ENCODE peak calls at places on chromosomes 4 and X, in eight cellular contexts. X is naive thymus-derived CD8-positive, alpha-beta T cell; W is left lung; T is iris pigment epithelial cell; L is activated gamma-delta T cell treated with Interleukin-2 at 50 U/mL for 16 hours; P is pulmonary artery endothelial cell; R is spleen; F is pons. C is an unnamed sample.

GRCh38 chr4:173436149-173436579 is 37.2 kb upstream of the SCRG1 start:
- DNase-seq in X (no peak), W (no peak), T (peak; percentile 79), L (no peak), P (no peak), R (no peak), F (no peak), C (no peak)

GRCh38 chrX:94551831-94552230 is 877.8 kb downstream of the FAM133A start:
- DNase-seq in X (no peak), W (no peak), T (no peak), L (no peak), P (no peak), R (no peak), F (no peak), C (no peak)

GRCh38 chr4:127134490-127134889 is 498.3 kb upstream of the INTU start:
- DNase-seq in X (no peak), W (no peak), T (no peak), L (no peak), P (no peak), R (no peak), F (no peak), C (no peak)

GRCh38 chrX:109826954-109827708 is 94.1 kb upstream of the ACSL4 start:
- DNase-seq in X (no peak), W (no peak), T (peak; percentile 72), L (no peak), P (no peak), R (no peak), F (no peak), C (no peak)

GRCh38 chrX:26783512-26784225 is 567.7 kb downstream of the MAGEB5 start:
- DNase-seq in X (no peak), W (peak; percentile 8), T (peak; percentile 41), L (no peak), P (peak; percentile 78), R (peak; percentile 35), F (peak; percentile 17), C (peak; percentile 2)

GRCh38 chrX:19912-20571 is 261.1 kb upstream of the PLCXD1 start:
- DNase-seq in X (peak; percentile 38), W (peak; percentile 29), T (peak; percentile 0), L (peak; percentile 5), P (no peak), R (peak; percentile 82), F (no peak), C (no peak)

GRCh38 chr4:8345946-8346814 is 76.6 kb downstream of the HTRA3 start:
- DNase-seq in X (no peak), W (peak; percentile 70), T (no peak), L (no peak), P (no peak), R (no peak), F (no peak), C (no peak)

GRCh38 chr4:8582016-8582415 is 1.8 kb downstream of the GPR78 start:
- DNase-seq in X (no peak), W (no peak), T (no peak), L (no peak), P (no peak), R (peak; percentile 51), F (no peak), C (no peak)

GRCh38 chrX:9349572-9350259 is 115.1 kb upstream of the TBL1X start:
- DNase-seq in X (no peak), W (no peak), T (no peak), L (no peak), P (no peak), R (peak; percentile 30), F (no peak), C (no peak)

GRCh38 chr4:37837446-37837845 is 11.0 kb downstream of the PGM2 start:
- DNase-seq in X (no peak), W (no peak), T (peak; percentile 90), L (no peak), P (peak; percentile 88), R (no peak), F (no peak), C (no peak)

GRCh38 chr4:165398570-165398969 is 19.8 kb downstream of the CPE start:
- DNase-seq in X (no peak), W (no peak), T (peak; percentile 67), L (no peak), P (no peak), R (no peak), F (no peak), C (no peak)

GRCh38 chrX:10175317-10175871 is 18.6 kb downstream of the CLCN4 start:
- DNase-seq in X (no peak), W (no peak), T (peak; percentile 89), L (no peak), P (no peak), R (no peak), F (no peak), C (no peak)

GRCh38 chr4:124276461-124276860 is 436.1 kb downstream of the ANKRD50 start:
- DNase-seq in X (no peak), W (no peak), T (peak; percentile 29), L (no peak), P (no peak), R (no peak), F (no peak), C (no peak)

GRCh38 chrX:134990475-134991473 is at the start of gene SMIM10:
- DNase-seq in X (peak; percentile 10), W (peak; percentile 91), T (peak; percentile 82), L (peak; percentile 6), P (no peak), R (peak; percentile 89), F (peak; percentile 14), C (peak; percentile 9)

GRCh38 chr4:152991361-152991760 is 55.2 kb downstream of the FHDC1 start:
- DNase-seq in X (no peak), W (no peak), T (no peak), L (no peak), P (no peak), R (no peak), F (no peak), C (no peak)

GRCh38 chr4:17595471-17596005 is 18.5 kb downstream of the LAP3 start:
- DNase-seq in X (no peak), W (no peak), T (no peak), L (no peak), P (no peak), R (no peak), F (peak; percentile 56), C (no peak)

GRCh38 chr4:55758570-55758969 is 61.0 kb upstream of the EXOC1L start:
- DNase-seq in X (no peak), W (no peak), T (no peak), L (no peak), P (no peak), R (no peak), F (peak; percentile 28), C (no peak)

GRCh38 chrX:1400731-1401471 is 9.0 kb upstream of the SLC25A6 start:
- DNase-seq in X (no peak), W (peak; percentile 54), T (no peak), L (no peak), P (no peak), R (peak; percentile 52), F (no peak), C (no peak)

GRCh38 chrX:31209005-31209612 is 137.3 kb upstream of the FTHL17 start:
- DNase-seq in X (no peak), W (no peak), T (peak; percentile 48), L (no peak), P (no peak), R (no peak), F (no peak), C (no peak)

GRCh38 chr4:151658959-151659593 is 101.7 kb downstream of the GATB start:
- DNase-seq in X (peak; percentile 18), W (no peak), T (peak; percentile 57), L (no peak), P (no peak), R (no peak), F (no peak), C (no peak)

GRCh38 chrX:8639949-8640348 is 92.0 kb downstream of the ANOS1 start:
- DNase-seq in X (no peak), W (no peak), T (no peak), L (no peak), P (no peak), R (no peak), F (no peak), C (no peak)

C was measured in thoracic aorta.